ENCODE peak calls at places on chromosomes 6 and 20, in five cellular contexts. A is neural crest cell, F is ELR, W is mesothelial cell of epicardium, M is cardiac septum. U is an unnamed sample.

GRCh38 chr20:2387180-2387577 is 6.5 kb downstream of the TGM6 start:
- DNase-seq in W (no peak), A (peak; percentile 45), F (peak; percentile 41), M (no peak), U (no peak)

GRCh38 chr20:4840831-4841230 is 119.1 kb downstream of the PRND start:
- DNase-seq in F (no peak), W (no peak), A (no peak), M (no peak), U (no peak)

GRCh38 chr20:1845701-1846100 is 49.5 kb upstream of the SIRPA start:
- DNase-seq in M (no peak), A (no peak), F (no peak), W (no peak), U (no peak)

GRCh38 chr20:44015733-44016103 is 101.1 kb downstream of the TOX2 start:
- DNase-seq in M (no peak), A (no peak), F (no peak), W (no peak), U (no peak)

GRCh38 chr20:57211949-57212889 is 54.2 kb downstream of the BMP7 start:
- DNase-seq in M (peak; percentile 80), A (peak; percentile 51), W (no peak), F (peak; percentile 95), U (peak; percentile 68)

GRCh38 chr6:126103993-126104392 is 117.7 kb downstream of the TRMT11 start:
- DNase-seq in A (no peak), F (no peak), W (no peak), M (no peak), U (no peak)

GRCh38 chr6:138323821-138324220 is 53.9 kb upstream of the SMIM28 start:
- DNase-seq in A (no peak), F (no peak), W (no peak), M (no peak), U (no peak)

GRCh38 chr6:113774122-113774835 is 82.9 kb upstream of the MARCKS start:
- DNase-seq in F (peak; percentile 47), M (no peak), W (no peak), A (no peak), U (no peak)